ENCODE peak calls at places on chromosomes 2 and 18, in five cellular contexts. F, G, N, L and B are unnamed samples. For H3K36me3 and H3K4me1, the result is how much of the 10 kb centered on the place peaks cover.

GRCh38 chr2:118388771-118389170 is 300.5 kb downstream of the INSIG2 start:
- DNase-seq in L (no peak), F (no peak), N (no peak), G (no peak), B (no peak)

GRCh38 chr2:108428286-108429009 is 20.6 kb upstream of the GCC2 start:
- DNase-seq in L (no peak), N (no peak), G (no peak), F (no peak), B (no peak)

GRCh38 chr2:98794214-98794810 is 63.4 kb upstream of the MGAT4A start:
- DNase-seq in N (no peak), G (no peak), F (no peak), L (no peak), B (no peak)

GRCh38 chr2:68172990-68173715 is 15.5 kb downstream of the PNO1 start:
- DNase-seq in F (no peak), G (no peak), L (no peak), N (no peak), B (no peak)

GRCh38 chr2:111961663-111962062 is 63.3 kb downstream of the MERTK start:
- DNase-seq in N (no peak), L (no peak), F (no peak), G (no peak), B (no peak)

GRCh38 chr2:75453696-75454095 is 107.0 kb downstream of the EVA1A start:
- DNase-seq in L (no peak), F (no peak), G (no peak), N (no peak), B (no peak)

GRCh38 chr2:229780856-229781773 is 66.8 kb upstream of the DNER start:
- DNase-seq in L (no peak), F (no peak), N (no peak), G (peak), B (no peak)

GRCh38 chr2:174570325-174570958 is 27.2 kb downstream of the WIPF1 start:
- DNase-seq in G (no peak), L (no peak), N (no peak), F (no peak), B (no peak)

GRCh38 chr2:167151894-167152293 is 263.6 kb downstream of the XIRP2 start:
- DNase-seq in N (no peak), G (no peak), F (no peak), L (no peak), B (no peak)

GRCh38 chr2:67516899-67517530 is 119.9 kb downstream of the ETAA1 start:
- DNase-seq in N (no peak), L (no peak), G (no peak), F (no peak), B (no peak)

GRCh38 chr2:108919571-108920373 is 69.2 kb downstream of the EDAR start:
- DNase-seq in N (no peak), L (no peak), F (no peak), G (no peak), B (no peak)

GRCh38 chr18:48562075-48562474 is 23.2 kb downstream of the CTIF start:
- DNase-seq in F (no peak), N (no peak), G (no peak), L (no peak), B (no peak)

GRCh38 chr2:60759654-60760053 is 3.6 kb downstream of the PAPOLG start:
- DNase-seq in L (no peak), N (no peak), G (no peak), F (no peak), B (no peak)

GRCh38 chr18:3060667-3061580 is 48.0 kb upstream of the LPIN2 start:
- DNase-seq in L (no peak), F (peak), N (no peak), G (peak), B (no peak)

GRCh38 chr2:3738454-3738853 is 35.1 kb downstream of the DCDC2C start:
- DNase-seq in L (no peak), N (no peak), F (no peak), G (no peak), B (peak)

GRCh38 chr18:45856526-45856925 is 31.1 kb downstream of the SIGLEC15 start:
- DNase-seq in N (no peak), L (no peak), F (no peak), G (no peak), B (no peak)
- H3K36me3 ChIP-seq in N (under half), L (half or more), F (half or more), G (half or more), B (under half)

DNA sequence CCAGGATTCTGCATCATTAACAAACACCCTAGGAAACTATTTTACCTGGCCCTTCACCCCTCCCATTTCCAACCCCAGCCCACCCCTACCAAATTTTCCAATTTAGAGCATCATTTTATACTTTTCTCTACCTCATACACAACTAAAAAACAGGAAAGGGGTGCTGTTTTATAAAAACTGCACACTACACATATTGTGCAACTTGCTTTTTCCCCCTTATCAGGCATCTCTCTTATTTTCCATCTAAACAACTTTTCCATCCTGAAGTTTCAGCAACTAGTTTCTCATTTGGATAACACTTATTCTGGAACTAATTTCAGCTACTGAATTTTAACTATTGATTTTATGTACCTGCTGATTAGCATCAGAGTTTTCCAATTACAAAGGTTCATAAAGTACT is 8.1 kb downstream of the SF3B1 start:
- DNase-seq in L (no peak), F (no peak), G (no peak), N (no peak), B (no peak)
- H3K4me1 ChIP-seq in L (under half), F (half or more), G (half or more), N (under half), B (under half)

GRCh38 chr2:86031606-86032005 is 74.1 kb downstream of the POLR1A start:
- DNase-seq in G (no peak), F (no peak), L (no peak), N (no peak), B (no peak)
- H3K36me3 ChIP-seq in G (half or more), F (under half), L (half or more), N (under half), B (under half)

DNA sequence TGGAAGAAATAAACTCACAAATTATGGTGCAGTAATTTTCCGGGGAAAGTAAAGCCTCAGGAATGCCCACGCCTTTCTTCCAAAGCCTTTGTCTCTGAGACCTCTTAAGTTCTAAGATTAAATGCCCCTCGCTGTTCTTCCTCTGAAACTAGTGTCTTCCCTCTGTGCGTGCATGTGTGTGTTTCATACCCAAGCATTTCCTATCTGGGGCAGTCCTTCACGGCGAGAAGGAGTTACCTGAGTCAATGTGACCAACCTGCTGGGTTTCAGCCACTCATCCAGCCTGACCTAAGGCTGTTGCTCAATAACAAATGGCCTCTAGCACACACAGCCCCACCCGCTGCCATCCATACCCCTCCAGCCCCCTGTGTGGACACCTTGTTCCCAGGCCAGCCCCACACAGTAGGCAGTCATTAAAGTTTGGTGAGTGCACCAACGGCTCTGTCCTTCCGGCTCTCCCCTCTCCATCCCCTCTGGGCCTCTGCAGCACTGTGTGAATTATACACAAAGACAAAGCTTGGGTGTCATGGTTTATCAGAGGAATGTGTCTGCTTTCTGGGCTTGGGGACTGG is 53.8 kb upstream of the FOSL2 start:
- DNase-seq in G (no peak), L (no peak), N (no peak), F (no peak), B (no peak)
- H3K4me1 ChIP-seq in G (under half), L (under half), N (under half), F (under half), B (under half)

GRCh38 chr2:23754970-23755369 is 172.0 kb downstream of the ATAD2B start:
- DNase-seq in G (no peak), N (no peak), F (no peak), L (no peak), B (no peak)

GRCh38 chr2:23756593-23757292 is 170.2 kb downstream of the ATAD2B start:
- DNase-seq in N (no peak), G (no peak), F (no peak), L (no peak), B (no peak)

GRCh38 chr2:23757686-23758433 is 169.1 kb downstream of the ATAD2B start:
- DNase-seq in N (peak), L (no peak), F (no peak), G (no peak), B (no peak)

GRCh38 chr2:23751747-23752265 is 175.1 kb downstream of the ATAD2B start:
- DNase-seq in N (no peak), L (no peak), F (no peak), G (no peak), B (no peak)

GRCh38 chr2:23753291-23754006 is 173.5 kb downstream of the ATAD2B start:
- DNase-seq in F (no peak), G (no peak), L (no peak), N (no peak), B (no peak)
- H3K36me3 ChIP-seq in F (under half), G (under half), L (under half), N (under half), B (under half)

DNA sequence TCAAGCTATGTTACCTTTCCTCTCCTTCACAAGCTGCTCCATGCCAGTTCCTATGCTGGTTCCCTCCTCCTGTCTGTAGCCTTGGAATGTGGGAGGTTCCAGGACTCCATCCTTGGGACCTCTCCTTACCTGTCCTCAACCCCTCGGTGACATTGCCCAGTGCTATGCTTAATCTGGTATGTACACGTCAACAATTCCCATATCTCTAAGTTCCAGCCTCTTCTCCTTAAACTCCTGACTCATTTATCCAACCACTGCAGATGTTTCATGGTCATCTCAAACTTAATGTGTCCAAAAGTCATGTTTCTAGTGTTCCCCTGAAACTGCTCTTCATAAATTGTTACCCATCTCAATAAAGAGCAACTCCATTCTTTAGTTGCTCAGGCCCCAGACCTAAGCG is 160.8 kb downstream of the TNS1 start:
- DNase-seq in F (no peak), G (no peak), N (no peak), L (no peak), B (no peak)
- H3K4me1 ChIP-seq in F (under half), G (under half), N (under half), L (under half), B (under half)